ENCODE peak calls at places on chromosomes 11 and 22, in five cellular contexts. B is NCI-H774; O is effector memory CD8-positive, alpha-beta T cell; Z is psoas muscle; C is A172. Q is an unnamed sample.

GRCh38 chr22:31556627-31557203 is 60.4 kb downstream of the SFI1 start:
- DNase-seq in B (no peak), O (no peak), Z (no peak), C (peak), Q (no peak)

GRCh38 chr22:36797988-36798670 is 18.7 kb downstream of the PVALB start:
- DNase-seq in B (no peak), O (no peak), Z (no peak), C (no peak), Q (no peak)

GRCh38 chr11:22415481-22415880 is 77.3 kb downstream of the SLC17A6 start:
- DNase-seq in B (no peak), O (no peak), Z (no peak), C (no peak), Q (no peak)

GRCh38 chr11:124307093-124307492 is 6.7 kb downstream of the OR8D1 start:
- DNase-seq in B (no peak), O (no peak), Z (no peak), C (no peak), Q (no peak)

GRCh38 chr22:42757475-42757874 is 36.8 kb upstream of the A4GALT start:
- DNase-seq in B (no peak), O (no peak), Z (no peak), C (no peak), Q (no peak)

GRCh38 chr11:94183886-94184264 is 55.2 kb downstream of the PANX1 start:
- DNase-seq in B (no peak), O (no peak), Z (no peak), C (peak), Q (no peak)

GRCh38 chr11:34052608-34053160 is 1.2 kb downstream of the CAPRIN1 start:
- DNase-seq in B (no peak), O (no peak), Z (peak), C (no peak), Q (peak)

GRCh38 chr11:102341844-102342318 is 5.1 kb upstream of the BIRC2 start:
- DNase-seq in B (peak), O (peak), Z (peak), C (peak), Q (peak)

GRCh38 chr11:36311926-36312592 is 16.0 kb downstream of the PRR5L start:
- DNase-seq in B (peak), O (no peak), Z (no peak), C (peak), Q (no peak)

GRCh38 chr11:34250732-34251639 is 106.8 kb downstream of the ABTB2 start:
- DNase-seq in B (no peak), O (peak), Z (peak), C (peak), Q (peak)

GRCh38 chr11:126547161-126547560 is 191.7 kb downstream of the ST3GAL4 start:
- DNase-seq in B (no peak), O (no peak), Z (no peak), C (peak), Q (no peak)

GRCh38 chr11:59761985-59762384 is 6.8 kb downstream of the STX3 start:
- DNase-seq in B (no peak), O (no peak), Z (no peak), C (no peak), Q (no peak)

GRCh38 chr11:8809605-8810272 is 101.2 kb upstream of the AKIP1 start:
- DNase-seq in B (no peak), O (no peak), Z (no peak), C (no peak), Q (no peak)

GRCh38 chr11:73343076-73343833 is 32.9 kb upstream of the RELT start:
- DNase-seq in B (no peak), O (no peak), Z (no peak), C (no peak), Q (no peak)

GRCh38 chr11:78099671-78100070 is 20.0 kb upstream of the NDUFC2 start:
- DNase-seq in B (no peak), O (no peak), Z (no peak), C (no peak), Q (no peak)

GRCh38 chr22:22168190-22168940 is 76.2 kb upstream of the VPREB1 start:
- DNase-seq in B (peak), O (peak), Z (no peak), C (peak), Q (no peak)

GRCh38 chr11:66725646-66726045 is 3.4 kb downstream of the SPTBN2 start:
- DNase-seq in B (no peak), O (no peak), Z (no peak), C (no peak), Q (no peak)

GRCh38 chr11:3169235-3169951 is 4.3 kb upstream of the OSBPL5 start:
- DNase-seq in B (no peak), O (no peak), Z (peak), C (peak), Q (no peak)

GRCh38 chr11:1102221-1102971 is 27.7 kb downstream of the MUC2 start:
- DNase-seq in B (no peak), O (no peak), Z (no peak), C (no peak), Q (no peak)

GRCh38 chr22:43126506-43127165 is 16.1 kb downstream of the BIK start:
- DNase-seq in B (no peak), O (no peak), Z (no peak), C (peak), Q (no peak)

GRCh38 chr11:69878927-69879733 is 59.9 kb upstream of the FGF3 start:
- DNase-seq in B (no peak), O (no peak), Z (no peak), C (no peak), Q (no peak)

GRCh38 chr11:75520688-75521087 is 5.1 kb downstream of the GDPD5 start:
- DNase-seq in B (no peak), O (no peak), Z (peak), C (no peak), Q (no peak)

GRCh38 chr22:28978158-28978557 is 83.5 kb downstream of the C22orf31 start:
- DNase-seq in B (no peak), O (no peak), Z (peak), C (peak), Q (no peak)

GRCh38 chr22:20626811-20627210 is 119.4 kb downstream of the MED15 start:
- DNase-seq in B (no peak), O (no peak), Z (no peak), C (no peak), Q (no peak)

GRCh38 chr22:19892249-19892879 is 37.7 kb upstream of the GNB1L start:
- DNase-seq in B (no peak), O (peak), Z (no peak), C (peak), Q (peak)

GRCh38 chr11:129605815-129606214 is 209.8 kb upstream of the TMEM45B start:
- DNase-seq in B (peak), O (no peak), Z (no peak), C (no peak), Q (no peak)

GRCh38 chr22:22243033-22243680 is 1.4 kb upstream of the VPREB1 start:
- DNase-seq in B (no peak), O (no peak), Z (no peak), C (no peak), Q (no peak)

Q was measured in T follicular helper cell.